ENCODE peak calls at places on chromosomes 4 and X, in eight cellular contexts. W, T, N, U, J, G, O and R are unnamed samples.

GRCh38 chrX:80808854-80809493 is 703 bp downstream of the BRWD3 start:
- DNase-seq in G (no peak), N (peak), W (no peak), O (no peak), T (peak), U (no peak), J (no peak), R (peak)

GRCh38 chrX:34656467-34656841 is 631 bp downstream of the TMEM47 start:
- DNase-seq in N (peak), T (no peak), W (peak), U (no peak), G (no peak), J (no peak), O (no peak), R (no peak)

GRCh38 chr4:99927566-99927965 is 18.9 kb downstream of the DNAJB14 start:
- DNase-seq in T (peak), G (no peak), J (no peak), U (no peak), O (peak), W (no peak), N (no peak), R (peak)

GRCh38 chrX:37967714-37968113 is 38.6 kb upstream of the SYTL5 start:
- DNase-seq in J (no peak), U (no peak), N (no peak), O (no peak), W (no peak), T (no peak), G (no peak), R (no peak)

GRCh38 chr4:158817562-158818370 is 48.9 kb downstream of the FNIP2 start:
- DNase-seq in N (no peak), G (no peak), O (no peak), J (no peak), U (no peak), T (peak), W (no peak), R (no peak)

GRCh38 chr4:76690091-76690905 is 207.6 kb downstream of the SOWAHB start:
- DNase-seq in J (no peak), T (no peak), N (peak), O (no peak), G (peak), W (no peak), U (no peak), R (peak)

GRCh38 chr4:85909851-85910250 is 434.9 kb downstream of the ARHGAP24 start:
- DNase-seq in W (peak), O (no peak), G (no peak), N (no peak), T (no peak), U (peak), J (no peak), R (no peak)

GRCh38 chr4:4606321-4606720 is 64.5 kb upstream of the STX18 start:
- DNase-seq in W (no peak), U (no peak), T (peak), G (peak), J (no peak), N (no peak), O (peak), R (peak)

GRCh38 chr4:26058537-26058936 is 144.5 kb downstream of the SMIM20 start:
- DNase-seq in O (no peak), N (peak), T (no peak), J (no peak), W (peak), G (no peak), U (no peak), R (peak)

GRCh38 chr4:85747871-85748491 is 273.0 kb downstream of the ARHGAP24 start:
- DNase-seq in J (no peak), G (peak), U (no peak), O (peak), N (peak), T (peak), W (no peak), R (peak)

DNA sequence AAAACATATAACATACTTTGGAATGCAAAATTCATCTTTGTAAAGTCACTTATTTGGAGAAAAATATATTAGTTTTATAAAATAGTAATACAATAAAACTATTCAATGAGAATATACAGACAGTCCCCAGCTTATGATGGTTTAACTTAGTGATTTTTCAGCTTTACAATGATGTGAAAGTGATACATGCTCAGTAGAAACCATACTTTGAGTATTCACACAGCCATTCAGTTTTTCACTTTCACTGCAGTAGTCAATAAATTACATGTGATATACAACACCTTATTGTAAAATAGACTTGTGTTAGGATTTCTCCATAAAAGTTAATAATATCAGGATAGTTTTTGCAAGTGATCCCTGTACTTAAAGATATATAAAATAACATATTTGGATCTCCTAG is 436.0 kb downstream of the CENPC start:
- DNase-seq in O (no peak), T (no peak), J (no peak), G (no peak), W (no peak), N (no peak), U (no peak), R (no peak)
- TF ChIP-seq CTCF in O (no peak), T (no peak), J (no peak), G (no peak), W (no peak), N (no peak), U (no peak), R (no peak)

DNA sequence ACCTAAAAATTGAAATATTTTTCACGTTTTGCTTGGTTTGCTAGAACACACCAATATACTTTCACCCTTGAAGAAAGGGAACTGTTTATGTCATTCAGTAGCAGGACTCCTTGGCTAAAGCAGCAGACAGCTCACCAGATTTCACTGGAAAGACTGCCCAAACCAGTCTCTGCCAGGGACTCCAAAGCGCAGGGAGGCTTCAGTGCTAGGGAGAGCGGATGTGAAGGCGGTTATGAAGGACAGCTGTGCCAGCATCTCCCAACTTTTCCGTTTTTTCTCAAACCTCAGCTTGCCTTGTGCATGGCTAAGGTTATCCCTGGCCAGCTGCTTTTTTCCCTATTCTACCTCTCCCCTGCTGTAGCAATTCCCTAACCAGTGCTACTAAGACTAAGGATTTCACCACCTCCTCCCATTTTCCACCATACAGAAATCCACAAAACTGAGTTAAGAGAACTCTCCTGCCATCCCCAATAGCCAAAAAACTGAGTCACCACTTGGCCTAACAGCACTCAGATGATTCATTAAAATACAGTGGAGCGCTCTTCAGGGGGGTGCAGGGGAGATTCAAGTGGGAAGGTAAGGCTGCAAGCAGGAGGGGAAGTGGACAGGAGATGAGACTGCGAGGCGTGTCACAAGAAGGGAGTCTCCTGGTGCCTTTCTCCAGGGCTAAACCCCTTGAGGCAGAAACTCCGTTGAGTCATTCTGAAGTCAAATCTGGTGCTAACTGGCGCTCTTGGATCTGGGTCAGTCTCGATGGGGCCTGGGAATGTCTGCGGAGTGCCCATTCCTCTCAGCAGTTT is 90.7 kb downstream of the PALLD start:
- DNase-seq in T (peak), U (peak), W (no peak), N (peak), O (peak), J (peak), G (peak), R (peak)
- H3K4me3 ChIP-seq in T (no peak), U (no peak), W (no peak), N (no peak), O (no peak), J (no peak), G (no peak), R (no peak)

GRCh38 chr4:78689700-78690318 is 86.3 kb upstream of the BMP2K start:
- DNase-seq in T (peak), U (no peak), G (no peak), N (no peak), W (no peak), J (no peak), O (no peak), R (no peak)
- TF ChIP-seq CTCF in T (no peak), U (no peak), G (no peak), N (no peak), W (no peak), J (no peak), O (no peak), R (no peak)

GRCh38 chr4:86972997-86973396 is 38.2 kb downstream of the AFF1 start:
- DNase-seq in T (no peak), N (peak), U (peak), O (no peak), G (no peak), W (peak), J (peak), R (no peak)
- H3K4me3 ChIP-seq in T (no peak), N (no peak), U (no peak), O (no peak), G (no peak), W (no peak), J (no peak), R (no peak)

GRCh38 chrX:29617725-29618124 is 597.6 kb upstream of the MAGEB2 start:
- DNase-seq in W (no peak), G (no peak), U (no peak), N (no peak), T (peak), O (no peak), J (no peak), R (no peak)
- TF ChIP-seq CTCF in W (no peak), G (peak), U (no peak), N (peak), T (peak), O (peak), J (no peak), R (no peak)